ENCODE peak calls at places on chromosomes 12 and 14, in four cellular contexts. X is hippocampal formation; S is CD8-positive, alpha-beta memory T cell; E is KG1. W is an unnamed sample.

GRCh38 chr12:93892431-93893210 is 215.4 kb downstream of the CRADD start:
- DNase-seq in X (peak), S (no peak), E (no peak), W (peak)

GRCh38 chr12:16385779-16386646 is 38.6 kb downstream of the MGST1 start:
- DNase-seq in X (peak), S (no peak), E (no peak), W (peak)

GRCh38 chr14:88516742-88517418 is 37.9 kb downstream of the PTPN21 start:
- DNase-seq in X (no peak), S (no peak), E (no peak), W (no peak)

GRCh38 chr12:85733441-85733840 is 102.8 kb downstream of the RASSF9 start:
- DNase-seq in X (no peak), S (no peak), E (no peak), W (no peak)

GRCh38 chr14:94850332-94851211 is 80.7 kb upstream of the GSC start:
- DNase-seq in X (no peak), S (no peak), E (no peak), W (no peak)

GRCh38 chr12:50764116-50764860 is 387 bp downstream of the ATF1 start:
- DNase-seq in X (peak), S (peak), E (peak), W (peak)

GRCh38 chr12:18320036-18320617 is 58.8 kb downstream of the PIK3C2G start:
- DNase-seq in X (no peak), S (no peak), E (no peak), W (no peak)

GRCh38 chr14:94123296-94123695 is 6.1 kb downstream of the IFI27L2 start:
- DNase-seq in X (no peak), S (no peak), E (no peak), W (no peak)

GRCh38 chr12:46977976-46978375 is 101.4 kb upstream of the PCED1B start:
- DNase-seq in X (no peak), S (no peak), E (no peak), W (no peak)

GRCh38 chr12:49626169-49626835 is 2.9 kb downstream of the PRPF40B start:
- DNase-seq in X (no peak), S (no peak), E (no peak), W (no peak)

GRCh38 chr14:88987516-88987915 is 163.1 kb downstream of the TTC8 start:
- DNase-seq in X (no peak), S (no peak), E (no peak), W (no peak)

GRCh38 chr12:54220092-54220557 is 31.3 kb upstream of the SMUG1 start:
- DNase-seq in X (peak), S (peak), E (peak), W (peak)

GRCh38 chr12:39236994-39237393 is 205.9 kb downstream of the KIF21A start:
- DNase-seq in X (no peak), S (no peak), E (no peak), W (no peak)

GRCh38 chr12:10497602-10498001 is 8.1 kb upstream of the EIF2S3B start:
- DNase-seq in X (no peak), S (peak), E (no peak), W (no peak)